ENCODE peak calls at places on chromosomes 16 and 17, in five cellular contexts. J is IMR-90, D is aorta, N is esophagus squamous epithelium, F is prostate gland. W is an unnamed sample.

GRCh38 chr17:40687106-40687505 is 16.4 kb downstream of the KRT24 start:
- DNase-seq in D (no peak), J (no peak), N (no peak), F (no peak), W (no peak)

GRCh38 chr17:68301438-68301959 is 10.2 kb downstream of the ARSG start:
- DNase-seq in D (no peak), J (no peak), N (no peak), F (no peak), W (no peak)

GRCh38 chr16:66988197-66988788 is at the start of gene CES4A:
- DNase-seq in F (no peak), J (peak; percentile 73), N (no peak), D (no peak), W (no peak)

GRCh38 chr17:68910789-68911431 is 44.3 kb downstream of the ABCA8 start:
- DNase-seq in J (no peak), F (no peak), D (no peak), N (no peak), W (no peak)

GRCh38 chr17:19359151-19359550 is 3.4 kb downstream of the B9D1 start:
- DNase-seq in F (no peak), D (peak; percentile 50), N (no peak), J (no peak), W (no peak)

GRCh38 chr16:68646948-68647659 is 2.0 kb downstream of the CDH3 start:
- DNase-seq in N (no peak), F (peak; percentile 49), D (no peak), J (no peak), W (no peak)

GRCh38 chr17:50279639-50280038 is 5.4 kb downstream of the TMEM92 start:
- DNase-seq in J (no peak), N (no peak), D (no peak), F (no peak), W (peak; percentile 48)

GRCh38 chr17:40864661-40865380 is 2.2 kb downstream of the KRT12 start:
- DNase-seq in N (no peak), D (no peak), F (no peak), J (no peak), W (no peak)

GRCh38 chr17:46072998-46073397 is 73.9 kb downstream of the STH start:
- DNase-seq in D (no peak), F (no peak), N (no peak), J (peak; percentile 80), W (no peak)

GRCh38 chr17:14762736-14763479 is 462.0 kb downstream of the HS3ST3B1 start:
- DNase-seq in D (no peak), N (no peak), F (no peak), J (no peak), W (no peak)
- H3K27me3 ChIP-seq in D (no peaks in the 10 kb centered on the region), N (no peaks in the 10 kb centered on the region), F (no peaks in the 10 kb centered on the region), J (no peaks in the 10 kb centered on the region), W (no peaks in the 10 kb centered on the region)

GRCh38 chr16:88983157-88983556 is 6.2 kb upstream of the CBFA2T3 start:
- DNase-seq in D (no peak), F (no peak), J (no peak), N (no peak), W (no peak)
- H3K27me3 ChIP-seq in D (no peaks in the 10 kb centered on the region), F (no peaks in the 10 kb centered on the region), J (peaks cover 34% of the 10 kb centered on the region), N (peaks cover 68% of the 10 kb centered on the region), W (peaks cover 34% of the 10 kb centered on the region)

DNA sequence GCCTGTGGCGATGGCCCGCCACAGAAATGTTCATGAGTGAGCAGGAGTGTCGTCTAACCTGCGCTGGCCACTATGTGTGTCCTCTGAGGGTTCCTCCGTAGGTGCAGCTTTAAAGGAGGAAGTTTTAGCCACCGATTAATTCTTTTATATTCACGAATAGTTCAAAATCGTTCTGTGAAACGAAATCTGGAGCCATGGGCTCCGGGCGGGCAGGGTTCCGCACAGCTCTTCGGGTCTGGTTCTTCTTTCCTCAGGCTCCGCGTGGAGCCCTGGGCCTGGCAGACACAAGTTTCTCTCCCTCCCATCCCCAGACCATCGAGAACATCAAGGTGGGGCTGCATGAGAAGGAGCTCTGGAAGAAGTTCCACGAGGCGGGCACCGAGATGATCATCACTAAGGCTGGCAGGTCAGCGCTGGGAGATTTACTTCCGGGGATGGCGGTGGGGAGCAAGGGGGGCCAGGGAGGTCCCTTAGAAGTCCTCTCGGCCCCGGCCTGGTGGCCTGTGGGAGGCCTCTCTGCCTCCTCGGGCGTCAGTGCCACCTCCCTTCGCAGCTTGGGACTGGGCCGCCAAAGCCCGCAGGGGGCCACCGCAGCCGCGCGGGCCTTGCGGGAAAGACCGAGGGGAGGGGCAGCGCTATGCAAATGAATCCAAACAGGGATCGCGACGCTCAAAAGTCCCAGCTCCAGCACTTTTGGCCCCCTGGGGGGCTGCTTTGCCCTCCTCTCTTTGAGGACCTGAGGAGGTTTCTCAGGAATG is 5.2 kb downstream of the TBX4 start:
- DNase-seq in N (no peak), D (peak; percentile 72), F (no peak), J (no peak), W (no peak)
- H3K27me3 ChIP-seq in N (peaks cover 100% of the 10 kb centered on the region), D (no peaks in the 10 kb centered on the region), F (peaks cover 37% of the 10 kb centered on the region), J (peaks cover 94% of the 10 kb centered on the region), W (peaks cover 15% of the 10 kb centered on the region)

DNA sequence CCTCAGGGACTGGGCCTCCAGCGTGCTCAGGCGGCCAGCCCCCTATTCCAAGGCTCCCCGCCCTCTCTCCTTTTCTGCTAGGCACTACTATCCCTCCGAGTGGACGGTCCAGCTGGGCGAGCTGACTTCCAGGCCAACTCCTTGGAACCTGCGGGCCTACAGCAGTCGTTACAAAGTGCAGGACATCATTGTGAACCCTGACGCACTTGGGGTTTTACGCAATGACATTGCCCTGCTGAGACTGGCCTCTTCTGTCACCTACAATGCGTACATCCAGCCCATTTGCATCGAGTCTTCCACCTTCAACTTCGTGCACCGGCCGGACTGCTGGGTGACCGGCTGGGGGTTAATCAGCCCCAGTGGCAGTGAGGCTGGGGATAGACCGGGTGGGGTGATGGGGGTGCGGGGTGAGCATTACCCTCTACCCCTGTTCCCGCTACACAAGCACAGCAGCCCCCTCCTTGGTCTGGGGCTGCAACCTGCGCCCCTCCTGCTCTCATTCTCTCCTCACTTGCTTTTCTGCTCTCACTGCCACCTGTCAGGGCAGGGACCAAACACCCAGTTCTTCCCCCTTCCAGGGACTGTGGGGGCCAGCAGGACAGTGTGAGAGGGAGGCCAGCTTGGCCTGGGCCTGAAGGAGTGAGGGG is 1.1 kb downstream of the PRSS41 start:
- DNase-seq in J (no peak), D (peak; percentile 58), N (no peak), F (no peak), W (peak; percentile 47)
- H3K27me3 ChIP-seq in J (peaks cover 13% of the 10 kb centered on the region), D (no peaks in the 10 kb centered on the region), N (peaks cover 34% of the 10 kb centered on the region), F (no peaks in the 10 kb centered on the region), W (peaks cover 3% of the 10 kb centered on the region)

GRCh38 chr17:76405607-76405966 is 21.2 kb downstream of the SPHK1 start:
- DNase-seq in J (no peak), F (no peak), D (peak; percentile 54), N (no peak), W (no peak)

GRCh38 chr17:76404976-76405563 is 20.7 kb downstream of the SPHK1 start:
- DNase-seq in J (no peak), D (peak; percentile 74), N (no peak), F (no peak), W (no peak)

GRCh38 chr17:76402711-76403110 is 18.3 kb downstream of the SPHK1 start:
- DNase-seq in F (no peak), N (no peak), D (no peak), J (no peak), W (no peak)

GRCh38 chr17:76405967-76406647 is 21.7 kb downstream of the SPHK1 start:
- DNase-seq in N (no peak), D (peak; percentile 73), J (peak; percentile 35), F (no peak), W (no peak)

GRCh38 chr17:76404256-76404655 is 19.8 kb downstream of the SPHK1 start:
- DNase-seq in F (no peak), D (peak; percentile 49), J (no peak), N (no peak), W (no peak)
- H3K27me3 ChIP-seq in F (no peaks in the 10 kb centered on the region), D (no peaks in the 10 kb centered on the region), J (no peaks in the 10 kb centered on the region), N (no peaks in the 10 kb centered on the region), W (no peaks in the 10 kb centered on the region)

GRCh38 chr16:49442805-49443204 is 69.2 kb downstream of the C16orf78 start:
- DNase-seq in D (peak; percentile 50), N (no peak), J (no peak), F (no peak), W (no peak)
- H3K27me3 ChIP-seq in D (no peaks in the 10 kb centered on the region), N (peaks cover 11% of the 10 kb centered on the region), J (peaks cover 2% of the 10 kb centered on the region), F (no peaks in the 10 kb centered on the region), W (peaks cover 22% of the 10 kb centered on the region)

GRCh38 chr17:81120695-81121621 is 44.3 kb upstream of the PVALEF start:
- DNase-seq in N (no peak), F (no peak), D (no peak), J (no peak), W (no peak)
- H3K27me3 ChIP-seq in N (peaks cover 67% of the 10 kb centered on the region), F (no peaks in the 10 kb centered on the region), D (no peaks in the 10 kb centered on the region), J (peaks cover 31% of the 10 kb centered on the region), W (peaks cover 11% of the 10 kb centered on the region)

GRCh38 chr16:73064996-73065349 is 17.0 kb upstream of the ZFHX3 start:
- DNase-seq in J (no peak), N (no peak), F (no peak), D (peak; percentile 83), W (no peak)
- H3K27me3 ChIP-seq in J (no peaks in the 10 kb centered on the region), N (peaks cover 74% of the 10 kb centered on the region), F (no peaks in the 10 kb centered on the region), D (no peaks in the 10 kb centered on the region), W (no peaks in the 10 kb centered on the region)

DNA sequence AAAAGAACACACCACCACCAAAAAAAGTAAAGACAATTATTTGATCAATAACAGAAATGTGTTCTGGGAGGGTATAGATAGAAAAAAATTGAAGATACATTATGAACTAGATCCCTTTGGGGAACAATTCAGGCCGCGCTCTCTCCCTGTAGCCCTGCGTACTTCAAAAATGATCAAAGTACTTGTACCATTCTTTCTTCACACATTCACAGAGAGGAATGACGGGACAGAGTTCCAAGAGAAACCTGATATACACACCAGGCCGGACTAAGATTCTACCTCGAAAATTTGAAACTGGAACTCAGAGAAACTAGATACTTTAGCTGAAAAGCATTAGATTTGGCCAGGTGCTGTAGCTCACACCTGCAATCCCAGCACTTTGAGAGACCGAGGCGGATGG is 50.0 kb downstream of the CNOT1 start:
- DNase-seq in F (no peak), N (no peak), D (no peak), J (no peak), W (no peak)
- H3K27me3 ChIP-seq in F (no peaks in the 10 kb centered on the region), N (no peaks in the 10 kb centered on the region), D (no peaks in the 10 kb centered on the region), J (no peaks in the 10 kb centered on the region), W (no peaks in the 10 kb centered on the region)

GRCh38 chr17:2059125-2059836 is 4.4 kb downstream of the HIC1 start:
- DNase-seq in F (no peak), N (no peak), J (no peak), D (no peak), W (no peak)

GRCh38 chr17:2057130-2057713 is 2.3 kb downstream of the HIC1 start:
- DNase-seq in D (no peak), N (no peak), F (no peak), J (no peak), W (no peak)

GRCh38 chr17:2056221-2057129 is 1.6 kb downstream of the HIC1 start:
- DNase-seq in D (no peak), N (no peak), F (no peak), J (peak; percentile 64), W (no peak)

GRCh38 chr17:2058521-2059124 is 3.7 kb downstream of the HIC1 start:
- DNase-seq in N (no peak), D (peak; percentile 91), F (no peak), J (peak; percentile 76), W (no peak)

GRCh38 chr17:2057714-2058520 is 3.0 kb downstream of the HIC1 start:
- DNase-seq in N (no peak), J (peak; percentile 49), F (no peak), D (no peak), W (no peak)
- H3K27me3 ChIP-seq in N (peaks cover 63% of the 10 kb centered on the region), J (no peaks in the 10 kb centered on the region), F (no peaks in the 10 kb centered on the region), D (no peaks in the 10 kb centered on the region), W (no peaks in the 10 kb centered on the region)